ENCODE peak calls at places on chromosomes 16 and 17, in nine cellular contexts. One of them, this sample, is unnamed.

GRCh38 chr17:33689725-33690124 is 396.6 kb upstream of the ASIC2 start:
- DNase-seq in glutamatergic neuron: no peak
- DNase-seq in CD4-positive, alpha-beta T cell: no peak
- DNase-seq in activated CD4-positive, alpha-beta T cell treated with anti-CD3 and anti-CD28 coated beads for 48 hours: no peak
- DNase-seq in Karpas-422: peak
- DNase-seq in DMS53: no peak
- DNase-seq in mesothelial cell of epicardium: no peak
- DNase-seq in NCI-H460: no peak
- DNase-seq in effector memory CD4-positive, alpha-beta T cell: no peak
- DNase-seq in this sample: no peak

GRCh38 chr16:87608400-87608985 is 6.2 kb downstream of the JPH3 start:
- DNase-seq in DMS53: peak
- DNase-seq in NCI-H460: peak
- DNase-seq in mesothelial cell of epicardium: peak
- DNase-seq in activated CD4-positive, alpha-beta T cell treated with anti-CD3 and anti-CD28 coated beads for 48 hours: peak
- DNase-seq in effector memory CD4-positive, alpha-beta T cell: no peak
- DNase-seq in glutamatergic neuron: no peak
- DNase-seq in Karpas-422: peak
- DNase-seq in CD4-positive, alpha-beta T cell: peak
- DNase-seq in this sample: no peak

GRCh38 chr16:66525396-66526180 is 24.3 kb downstream of the TK2 start:
- DNase-seq in NCI-H460: no peak
- DNase-seq in effector memory CD4-positive, alpha-beta T cell: no peak
- DNase-seq in mesothelial cell of epicardium: no peak
- DNase-seq in activated CD4-positive, alpha-beta T cell treated with anti-CD3 and anti-CD28 coated beads for 48 hours: no peak
- DNase-seq in CD4-positive, alpha-beta T cell: no peak
- DNase-seq in DMS53: no peak
- DNase-seq in Karpas-422: no peak
- DNase-seq in glutamatergic neuron: no peak
- DNase-seq in this sample: no peak

GRCh38 chr17:68182940-68183551 is 64.8 kb upstream of the AMZ2 start:
- DNase-seq in mesothelial cell of epicardium: no peak
- DNase-seq in activated CD4-positive, alpha-beta T cell treated with anti-CD3 and anti-CD28 coated beads for 48 hours: peak
- DNase-seq in DMS53: peak
- DNase-seq in effector memory CD4-positive, alpha-beta T cell: peak
- DNase-seq in CD4-positive, alpha-beta T cell: peak
- DNase-seq in glutamatergic neuron: no peak
- DNase-seq in Karpas-422: peak
- DNase-seq in NCI-H460: no peak
- DNase-seq in this sample: no peak

GRCh38 chr16:27450836-27451341 is 48.9 kb downstream of the IL21R start:
- DNase-seq in activated CD4-positive, alpha-beta T cell treated with anti-CD3 and anti-CD28 coated beads for 48 hours: no peak
- DNase-seq in mesothelial cell of epicardium: no peak
- DNase-seq in NCI-H460: no peak
- DNase-seq in Karpas-422: peak
- DNase-seq in effector memory CD4-positive, alpha-beta T cell: no peak
- DNase-seq in CD4-positive, alpha-beta T cell: no peak
- DNase-seq in glutamatergic neuron: no peak
- DNase-seq in DMS53: peak
- DNase-seq in this sample: no peak

GRCh38 chr17:68792873-68793272 is 162.3 kb downstream of the ABCA8 start:
- DNase-seq in NCI-H460: peak
- DNase-seq in mesothelial cell of epicardium: no peak
- DNase-seq in activated CD4-positive, alpha-beta T cell treated with anti-CD3 and anti-CD28 coated beads for 48 hours: no peak
- DNase-seq in glutamatergic neuron: no peak
- DNase-seq in CD4-positive, alpha-beta T cell: no peak
- DNase-seq in effector memory CD4-positive, alpha-beta T cell: no peak
- DNase-seq in DMS53: no peak
- DNase-seq in Karpas-422: no peak
- DNase-seq in this sample: no peak

GRCh38 chr16:67117716-67118115 is 8.0 kb downstream of the PHAF1 start:
- DNase-seq in Karpas-422: no peak
- DNase-seq in glutamatergic neuron: no peak
- DNase-seq in DMS53: no peak
- DNase-seq in CD4-positive, alpha-beta T cell: no peak
- DNase-seq in activated CD4-positive, alpha-beta T cell treated with anti-CD3 and anti-CD28 coated beads for 48 hours: no peak
- DNase-seq in effector memory CD4-positive, alpha-beta T cell: no peak
- DNase-seq in mesothelial cell of epicardium: no peak
- DNase-seq in NCI-H460: no peak
- DNase-seq in this sample: no peak

GRCh38 chr16:56999409-57000270 is 10.3 kb downstream of the NLRC5 start:
- DNase-seq in mesothelial cell of epicardium: no peak
- DNase-seq in CD4-positive, alpha-beta T cell: no peak
- DNase-seq in NCI-H460: no peak
- DNase-seq in activated CD4-positive, alpha-beta T cell treated with anti-CD3 and anti-CD28 coated beads for 48 hours: peak
- DNase-seq in glutamatergic neuron: no peak
- DNase-seq in effector memory CD4-positive, alpha-beta T cell: peak
- DNase-seq in DMS53: no peak
- DNase-seq in Karpas-422: no peak
- DNase-seq in this sample: no peak

GRCh38 chr16:1979271-1980025 is 1.8 kb downstream of the NOXO1 start:
- DNase-seq in activated CD4-positive, alpha-beta T cell treated with anti-CD3 and anti-CD28 coated beads for 48 hours: peak
- DNase-seq in glutamatergic neuron: no peak
- DNase-seq in DMS53: peak
- DNase-seq in NCI-H460: no peak
- DNase-seq in Karpas-422: no peak
- DNase-seq in mesothelial cell of epicardium: peak
- DNase-seq in CD4-positive, alpha-beta T cell: no peak
- DNase-seq in effector memory CD4-positive, alpha-beta T cell: no peak
- DNase-seq in this sample: no peak

GRCh38 chr17:68036304-68037147 is 991 bp downstream of the KPNA2 start:
- DNase-seq in CD4-positive, alpha-beta T cell: no peak
- DNase-seq in NCI-H460: peak
- DNase-seq in DMS53: no peak
- DNase-seq in mesothelial cell of epicardium: no peak
- DNase-seq in activated CD4-positive, alpha-beta T cell treated with anti-CD3 and anti-CD28 coated beads for 48 hours: no peak
- DNase-seq in effector memory CD4-positive, alpha-beta T cell: peak
- DNase-seq in Karpas-422: no peak
- DNase-seq in glutamatergic neuron: no peak
- DNase-seq in this sample: no peak

GRCh38 chr17:5033352-5034015 is 1.7 kb downstream of the SLC52A1 start:
- DNase-seq in CD4-positive, alpha-beta T cell: no peak
- DNase-seq in effector memory CD4-positive, alpha-beta T cell: no peak
- DNase-seq in Karpas-422: no peak
- DNase-seq in glutamatergic neuron: no peak
- DNase-seq in NCI-H460: no peak
- DNase-seq in DMS53: no peak
- DNase-seq in activated CD4-positive, alpha-beta T cell treated with anti-CD3 and anti-CD28 coated beads for 48 hours: no peak
- DNase-seq in mesothelial cell of epicardium: no peak
- DNase-seq in this sample: no peak

GRCh38 chr16:53780051-53780450 is 76.1 kb downstream of the FTO start:
- DNase-seq in Karpas-422: no peak
- DNase-seq in glutamatergic neuron: no peak
- DNase-seq in activated CD4-positive, alpha-beta T cell treated with anti-CD3 and anti-CD28 coated beads for 48 hours: no peak
- DNase-seq in effector memory CD4-positive, alpha-beta T cell: no peak
- DNase-seq in mesothelial cell of epicardium: no peak
- DNase-seq in CD4-positive, alpha-beta T cell: no peak
- DNase-seq in DMS53: peak
- DNase-seq in NCI-H460: no peak
- DNase-seq in this sample: no peak

This sample was measured in caudate nucleus.